ENCODE peak calls at places on chromosomes 11 and 22, in four cellular contexts. K, U, N and G are unnamed samples.

GRCh38 chr11:128513915-128514681 is 73.3 kb downstream of the ETS1 start:
- DNase-seq in K (no peak), U (peak), N (no peak), G (no peak)

GRCh38 chr11:134425816-134426536 is 13.9 kb upstream of the B3GAT1 start:
- DNase-seq in K (no peak), U (no peak), N (no peak), G (no peak)

GRCh38 chr11:10414659-10415058 is 40.4 kb upstream of the AMPD3 start:
- DNase-seq in K (no peak), U (peak), N (no peak), G (peak)

GRCh38 chr11:129895126-129896041 is at the start of gene NFRKB:
- DNase-seq in K (peak), U (peak), N (peak), G (peak)

GRCh38 chr22:50531546-50532352 is 1.9 kb upstream of the TYMP start:
- DNase-seq in K (peak), U (peak), N (peak), G (peak)

GRCh38 chr22:49181942-49182341 is 645.7 kb downstream of the BRD1 start:
- DNase-seq in K (no peak), U (no peak), N (no peak), G (no peak)

GRCh38 chr11:133945087-133945974 is 11.4 kb downstream of the IGSF9B start:
- DNase-seq in K (no peak), U (peak), N (peak), G (peak)

GRCh38 chr11:16959528-16960100 is 54.6 kb downstream of the PLEKHA7 start:
- DNase-seq in K (no peak), U (no peak), N (no peak), G (no peak)

GRCh38 chr11:14578551-14578956 is 58.4 kb upstream of the PSMA1 start:
- DNase-seq in K (no peak), U (peak), N (no peak), G (peak)

GRCh38 chr11:9078113-9079041 is 13.0 kb downstream of the SCUBE2 start:
- DNase-seq in K (peak), U (no peak), N (peak), G (no peak)
- TF ChIP-seq CTCF in K (no peak), U (peak), N (peak), G (no peak)

GRCh38 chr11:61332823-61333637 is at the start of the genes DDB1 and TKFC:
- DNase-seq in K (peak), U (peak), N (peak), G (peak)
- TF ChIP-seq CTCF in K (no peak), U (no peak), N (no peak), G (no peak)

GRCh38 chr11:2867722-2868548 is 17.6 kb downstream of the CDKN1C start:
- DNase-seq in K (no peak), U (no peak), N (no peak), G (no peak)
- TF ChIP-seq CTCF in K (no peak), U (no peak), N (no peak), G (no peak)

GRCh38 chr11:1391165-1392010 is 1.7 kb downstream of the BRSK2 start:
- DNase-seq in K (no peak), U (no peak), N (peak), G (no peak)
- TF ChIP-seq CTCF in K (no peak), U (no peak), N (no peak), G (no peak)

GRCh38 chr22:30607300-30607930 is 441 bp downstream of the TCN2 start:
- DNase-seq in K (no peak), U (no peak), N (no peak), G (no peak)

GRCh38 chr22:30604723-30605122 is 2.3 kb upstream of the TCN2 start:
- DNase-seq in K (no peak), U (no peak), N (no peak), G (no peak)

GRCh38 chr22:30607939-30608338 is 965 bp downstream of the TCN2 start:
- DNase-seq in K (no peak), U (no peak), N (no peak), G (no peak)

GRCh38 chr22:30605449-30606110 is 1.4 kb upstream of the TCN2 start:
- DNase-seq in K (no peak), U (peak), N (peak), G (peak)

GRCh38 chr22:30606455-30607299 is at the start of gene TCN2:
- DNase-seq in K (no peak), U (peak), N (peak), G (peak)
- TF ChIP-seq CTCF in K (no peak), U (no peak), N (no peak), G (peak)

GRCh38 chr11:36469881-36470802 is 39.9 kb downstream of the TRAF6 start:
- DNase-seq in K (no peak), U (peak), N (no peak), G (peak)

GRCh38 chr11:36465449-36466163 is 44.5 kb downstream of the TRAF6 start:
- DNase-seq in K (no peak), U (peak), N (no peak), G (no peak)

GRCh38 chr11:36471577-36471976 is 38.5 kb downstream of the TRAF6 start:
- DNase-seq in K (no peak), U (no peak), N (no peak), G (no peak)

GRCh38 chr11:36467913-36468312 is 42.2 kb downstream of the TRAF6 start:
- DNase-seq in K (no peak), U (no peak), N (peak), G (no peak)

DNA sequence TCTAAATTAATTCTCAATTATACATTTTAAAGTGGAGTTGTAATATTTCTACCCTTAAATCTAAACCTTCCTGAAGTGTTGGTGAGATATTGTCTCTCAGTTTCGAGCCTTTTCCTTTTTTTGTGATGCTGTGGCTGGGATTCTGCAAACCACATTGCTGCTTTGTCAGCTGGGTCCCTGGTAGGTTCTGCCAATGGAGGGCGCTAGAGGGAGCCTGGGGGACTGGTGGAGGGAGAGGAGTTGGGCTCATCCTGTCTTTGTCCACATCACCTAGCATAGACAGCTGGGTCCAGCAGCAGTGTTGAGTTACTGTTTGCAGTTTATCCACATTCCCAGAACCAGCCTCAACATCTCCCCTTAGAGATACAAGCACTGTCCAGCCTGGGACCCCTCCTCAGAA is 41.0 kb downstream of the TRAF6 start:
- DNase-seq in K (no peak), U (peak), N (peak), G (no peak)
- TF ChIP-seq CTCF in K (peak), U (peak), N (peak), G (peak)

DNA sequence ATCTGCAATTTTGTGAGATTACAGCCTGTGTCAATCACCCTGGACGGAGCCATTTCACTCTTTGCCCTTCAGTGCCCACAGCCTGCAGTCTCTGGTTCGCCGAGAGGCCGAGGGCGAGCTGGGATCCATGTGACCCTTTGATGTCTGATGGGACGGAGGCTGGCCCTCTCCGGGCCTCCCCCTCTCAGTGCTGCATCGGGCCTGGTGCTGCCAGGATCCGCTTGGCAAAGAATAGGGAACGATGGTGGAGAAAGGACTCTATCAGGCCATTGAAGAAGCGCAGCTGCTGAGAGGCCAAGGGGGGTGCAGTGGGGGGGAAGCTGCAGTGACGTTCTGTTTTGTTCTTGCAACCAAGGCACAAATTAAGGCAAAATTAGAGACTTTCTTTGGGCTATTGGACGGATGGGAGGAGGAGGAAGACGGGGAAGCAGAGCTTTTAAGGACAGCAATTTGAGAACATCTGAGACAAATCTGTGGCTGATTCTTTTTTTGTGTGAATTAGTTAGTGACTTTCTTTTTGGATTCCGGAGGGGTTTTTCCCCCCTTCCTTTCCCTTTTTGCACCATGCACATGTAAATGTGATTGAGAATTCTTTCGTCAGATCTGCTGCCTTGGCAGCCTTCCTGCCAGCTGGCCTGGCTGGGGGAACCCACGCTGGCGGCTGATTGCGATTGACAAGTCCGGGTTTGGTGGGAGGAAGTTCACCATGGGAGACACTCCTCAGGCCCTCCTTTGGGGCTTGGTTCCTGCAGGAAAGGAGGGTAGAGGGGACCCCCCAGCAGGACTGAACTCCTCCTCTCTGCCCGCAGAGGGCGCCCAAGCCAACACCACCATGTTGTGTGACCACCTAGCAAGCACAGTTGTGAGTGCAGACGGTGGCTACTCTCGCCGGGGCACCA is 214.5 kb downstream of the NTM start:
- DNase-seq in K (no peak), U (no peak), N (peak), G (no peak)
- TF ChIP-seq CTCF in K (peak), U (no peak), N (peak), G (no peak)

GRCh38 chr22:44702479-44703219 is 645 bp downstream of the PRR5 start:
- DNase-seq in K (no peak), U (no peak), N (peak), G (no peak)
- TF ChIP-seq CTCF in K (no peak), U (no peak), N (no peak), G (no peak)

GRCh38 chr22:19801340-19802000 is 40.9 kb downstream of the TBX1 start:
- DNase-seq in K (no peak), U (peak), N (no peak), G (peak)

GRCh38 chr22:19800306-19800705 is 39.7 kb downstream of the TBX1 start:
- DNase-seq in K (no peak), U (no peak), N (no peak), G (no peak)

GRCh38 chr22:19799322-19800190 is 39.0 kb downstream of the TBX1 start:
- DNase-seq in K (peak), U (peak), N (no peak), G (peak)

GRCh38 chr22:19802001-19802880 is 41.7 kb downstream of the TBX1 start:
- DNase-seq in K (no peak), U (no peak), N (no peak), G (no peak)

GRCh38 chr22:19800761-19801244 is 40.2 kb downstream of the TBX1 start:
- DNase-seq in K (no peak), U (peak), N (peak), G (peak)
- TF ChIP-seq CTCF in K (peak), U (peak), N (peak), G (peak)

GRCh38 chr11:118607401-118608267 is at the start of gene PHLDB1:
- DNase-seq in K (peak), U (peak), N (peak), G (peak)
- TF ChIP-seq CTCF in K (peak), U (peak), N (peak), G (peak)